ENCODE peak calls at places on chromosomes 2 and 18, in ten cellular contexts. W is GM12865; E is HFFc6; L is CD4-positive, alpha-beta T cell; X is activated CD8-positive, alpha-beta T cell treated with anti-CD3 and anti-CD28 coated beads for 36 hours; J is Panc1; V is CD8-positive, alpha-beta T cell; C is type B pancreatic cell; M is transverse colon; A is glutamatergic neuron. N is an unnamed sample.

GRCh38 chr2:234631896-234632514 is 135.1 kb upstream of the ARL4C start:
- DNase-seq in X (no peak), E (no peak), J (no peak), V (no peak), C (no peak), L (no peak), W (no peak), A (no peak), M (no peak), N (no peak)

GRCh38 chr2:240818543-240819403 is 1.2 kb downstream of the KIF1A start:
- DNase-seq in L (no peak), M (no peak), V (no peak), X (no peak), W (no peak), A (peak), E (no peak), C (peak), J (no peak), N (no peak)

GRCh38 chr2:23066701-23067100 is 318.3 kb upstream of the KLHL29 start:
- DNase-seq in A (no peak), E (no peak), J (no peak), X (no peak), L (no peak), C (no peak), V (no peak), M (no peak), W (no peak), N (no peak)

GRCh38 chr18:45324489-45325111 is 290.7 kb upstream of the SLC14A2 start:
- DNase-seq in L (no peak), A (no peak), E (no peak), M (peak), W (no peak), V (no peak), C (no peak), X (no peak), J (no peak), N (no peak)

GRCh38 chr2:136212426-136213378 is 94.8 kb upstream of the CXCR4 start:
- DNase-seq in W (peak), L (no peak), X (peak), J (no peak), C (no peak), E (no peak), A (no peak), M (no peak), V (peak), N (peak)

GRCh38 chr2:237665713-237666143 is 38.3 kb downstream of the LRRFIP1 start:
- DNase-seq in J (no peak), C (no peak), L (no peak), E (no peak), A (no peak), W (peak), X (no peak), V (no peak), M (no peak), N (no peak)

GRCh38 chr18:76994086-76994654 is 138.4 kb downstream of the MBP start:
- DNase-seq in C (no peak), A (no peak), W (no peak), J (no peak), V (no peak), M (no peak), X (no peak), L (no peak), E (no peak), N (no peak)

GRCh38 chr2:37387143-37387835 is 42.9 kb downstream of the QPCT start:
- DNase-seq in J (no peak), L (no peak), V (no peak), E (peak), C (no peak), W (no peak), X (no peak), M (no peak), A (no peak), N (no peak)

GRCh38 chr2:165634855-165635254 is 159.2 kb downstream of the GALNT3 start:
- DNase-seq in J (no peak), E (no peak), V (no peak), W (no peak), C (no peak), A (peak), X (no peak), M (peak), L (no peak), N (no peak)

GRCh38 chr2:65353046-65353445 is 79.4 kb downstream of the SPRED2 start:
- DNase-seq in X (no peak), V (no peak), J (no peak), E (no peak), C (no peak), M (no peak), L (no peak), W (no peak), A (no peak), N (no peak)

GRCh38 chr2:68765739-68766377 is 31.2 kb downstream of the ARHGAP25 start:
- DNase-seq in V (no peak), X (peak), M (no peak), E (no peak), W (peak), L (no peak), A (no peak), J (no peak), C (no peak), N (no peak)

GRCh38 chr2:198283149-198283548 is 478.8 kb downstream of the PLCL1 start:
- DNase-seq in C (no peak), M (no peak), X (no peak), A (no peak), E (no peak), J (no peak), W (no peak), L (no peak), V (no peak), N (no peak)

GRCh38 chr18:48323151-48323550 is 86.0 kb downstream of the ZBTB7C start:
- DNase-seq in C (no peak), M (no peak), V (no peak), W (no peak), L (no peak), A (no peak), E (no peak), J (no peak), X (no peak), N (no peak)

GRCh38 chr2:121184248-121184862 is 100.6 kb downstream of the TFCP2L1 start:
- DNase-seq in W (no peak), C (no peak), M (no peak), L (no peak), E (no peak), X (no peak), V (no peak), A (no peak), J (no peak), N (no peak)

GRCh38 chr18:22318745-22319407 is 98.8 kb downstream of the CTAGE1 start:
- DNase-seq in V (no peak), J (no peak), M (no peak), C (no peak), L (no peak), W (no peak), E (no peak), A (no peak), X (no peak), N (no peak)

GRCh38 chr2:2191110-2191707 is 139.9 kb downstream of the MYT1L start:
- DNase-seq in X (no peak), L (no peak), V (no peak), A (no peak), C (no peak), M (no peak), J (no peak), E (no peak), W (no peak), N (no peak)

GRCh38 chr2:112906276-112906675 is 4.7 kb upstream of the IL37 start:
- DNase-seq in A (no peak), C (no peak), E (no peak), L (no peak), J (no peak), M (no peak), V (no peak), X (no peak), W (no peak), N (no peak)

GRCh38 chr18:6781179-6781714 is 51.7 kb downstream of the ARHGAP28 start:
- DNase-seq in J (no peak), E (no peak), W (no peak), C (no peak), M (no peak), A (peak), V (no peak), L (no peak), X (no peak), N (no peak)

GRCh38 chr2:157725856-157726255 is 97.2 kb upstream of the ACVR1C start:
- DNase-seq in V (no peak), E (no peak), J (no peak), W (no peak), M (no peak), A (no peak), X (no peak), L (no peak), C (no peak), N (no peak)

GRCh38 chr2:118363604-118364003 is 275.3 kb downstream of the INSIG2 start:
- DNase-seq in C (no peak), A (no peak), L (no peak), M (no peak), E (no peak), W (no peak), X (no peak), J (no peak), V (no peak), N (no peak)

GRCh38 chr2:15412309-15412708 is 148.8 kb downstream of the NBAS start:
- DNase-seq in X (no peak), E (no peak), C (no peak), L (no peak), M (no peak), V (no peak), A (no peak), J (no peak), W (no peak), N (no peak)

GRCh38 chr18:23966909-23967308 is 47.6 kb upstream of the TTC39C start:
- DNase-seq in L (no peak), V (no peak), A (no peak), E (no peak), X (no peak), C (no peak), J (no peak), M (no peak), W (no peak), N (no peak)

GRCh38 chr18:48472610-48473009 is 63.4 kb upstream of the ZBTB7C start:
- DNase-seq in M (no peak), E (peak), C (no peak), A (no peak), V (no peak), X (no peak), J (no peak), L (no peak), W (no peak), N (no peak)

GRCh38 chr2:96359866-96360265 is 24.3 kb downstream of the NCAPH start:
- DNase-seq in A (no peak), C (no peak), W (no peak), J (no peak), E (no peak), V (no peak), M (no peak), L (no peak), X (no peak), N (no peak)

GRCh38 chr2:158392683-158393082 is 63.9 kb downstream of the CCDC148 start:
- DNase-seq in C (no peak), V (no peak), A (no peak), W (no peak), L (no peak), E (no peak), M (no peak), J (no peak), X (no peak), N (no peak)

GRCh38 chr18:8177330-8178016 is 431.8 kb upstream of the RAB12 start:
- DNase-seq in E (no peak), J (no peak), M (no peak), L (no peak), V (no peak), C (no peak), W (no peak), X (no peak), A (no peak), N (no peak)

GRCh38 chr2:27823564-27823963 is 52.0 kb downstream of the MRPL33 start:
- DNase-seq in M (no peak), L (no peak), A (no peak), C (no peak), W (no peak), V (no peak), X (no peak), J (no peak), E (no peak), N (no peak)
- TF ChIP-seq CTCF in M (no peak), L (no peak), A (no peak), C (no peak), W (no peak), V (no peak), X (no peak), J (peak), E (no peak), N (no peak)

DNA sequence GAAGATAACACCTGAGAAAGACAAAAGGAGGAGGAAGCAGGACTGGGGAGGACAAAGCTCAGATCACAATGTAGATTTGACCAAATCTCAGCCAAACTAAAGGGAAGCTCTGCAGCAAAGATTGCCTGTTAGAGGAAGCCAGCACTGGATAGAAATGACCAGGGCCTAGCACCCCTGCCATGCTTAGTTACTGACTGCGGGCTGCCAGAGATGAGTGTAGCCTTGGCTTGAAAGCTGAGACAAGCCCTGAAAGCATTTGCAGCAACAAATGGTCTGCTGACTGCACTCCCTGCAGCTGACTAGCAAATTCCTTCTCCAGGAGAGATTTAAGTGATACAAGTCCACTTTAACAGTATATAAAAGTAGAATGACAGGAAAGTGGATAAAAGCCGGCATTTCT is 140.9 kb upstream of the CRIM1 start:
- DNase-seq in C (no peak), V (no peak), J (no peak), A (no peak), M (no peak), L (no peak), X (no peak), E (no peak), W (no peak), N (no peak)
- TF ChIP-seq CTCF in C (no peak), V (no peak), J (no peak), A (no peak), M (no peak), L (no peak), X (no peak), E (no peak), W (no peak), N (no peak)

GRCh38 chr2:42792583-42793313 is at the start of gene HAAO:
- DNase-seq in J (no peak), L (no peak), E (no peak), M (peak), A (peak), W (peak), V (no peak), C (no peak), X (no peak), N (no peak)

GRCh38 chr2:42791606-42792005 is 777 bp downstream of the HAAO start:
- DNase-seq in J (no peak), W (no peak), L (no peak), M (no peak), A (no peak), E (no peak), X (no peak), V (no peak), C (no peak), N (no peak)

GRCh38 chr2:42793314-42794270 is 1.2 kb upstream of the HAAO start:
- DNase-seq in C (no peak), W (no peak), E (no peak), L (no peak), M (no peak), A (no peak), V (no peak), X (no peak), J (no peak), N (no peak)

GRCh38 chr2:42794271-42795046 is 2.1 kb upstream of the HAAO start:
- DNase-seq in A (peak), L (no peak), C (no peak), V (no peak), X (no peak), J (peak), W (peak), M (peak), E (peak), N (no peak)

GRCh38 chr2:42792087-42792582 is 248 bp downstream of the HAAO start:
- DNase-seq in A (no peak), J (no peak), C (no peak), V (no peak), W (peak), M (no peak), L (no peak), X (peak), E (no peak), N (no peak)
- TF ChIP-seq CTCF in A (no peak), J (no peak), C (no peak), V (no peak), W (no peak), M (no peak), L (no peak), X (no peak), E (no peak), N (no peak)

GRCh38 chr2:3379339-3379646 is 201 bp upstream of the TRAPPC12 start:
- DNase-seq in V (no peak), M (no peak), E (no peak), C (no peak), J (no peak), W (no peak), X (no peak), A (no peak), L (no peak), N (no peak)
- TF ChIP-seq CTCF in V (no peak), M (no peak), E (no peak), C (no peak), J (no peak), W (no peak), X (no peak), A (no peak), L (no peak), N (no peak)

N was measured in natural killer cell.